ENCODE peak calls at places on chromosome X, in ten cellular contexts. L is suprapubic skin; W is fibroblast of lung; P is CD8-positive, alpha-beta T cell; U is mucosa of descending colon; Q is IMR-90; N is activated B cell treated with CpG ODN at 0.5 μM for 24 hours; A is left ventricle myocardium inferior; V is AG04450; H is OCI-LY7. R is an unnamed sample.

GRCh38 chrX:43224496-43224895 is 431.6 kb upstream of the MAOA start:
- DNase-seq in A (no peak), L (no peak), V (no peak), U (no peak), Q (no peak), P (no peak), W (no peak), N (no peak), H (no peak), R (no peak)

GRCh38 chrX:71253253-71254091 is 468 bp downstream of the ZMYM3 start:
- DNase-seq in L (no peak), H (peak), U (peak), V (no peak), A (peak), Q (peak), W (peak), P (no peak), N (peak), R (peak)

GRCh38 chrX:19388741-19389140 is 45.0 kb downstream of the PDHA1 start:
- DNase-seq in P (no peak), W (no peak), V (no peak), U (no peak), L (no peak), A (no peak), H (no peak), N (no peak), Q (no peak), R (no peak)

GRCh38 chrX:56733459-56734046 is 4.5 kb downstream of the NBDY start:
- DNase-seq in W (peak), U (peak), L (no peak), H (peak), N (no peak), Q (peak), V (peak), A (no peak), P (peak), R (peak)

GRCh38 chrX:11792461-11793421 is 34.7 kb downstream of the MSL3 start:
- DNase-seq in N (peak), Q (no peak), U (peak), P (peak), L (no peak), V (no peak), H (peak), A (no peak), W (no peak), R (no peak)

GRCh38 chrX:150405576-150405975 is 42.5 kb downstream of the MAMLD1 start:
- DNase-seq in V (no peak), Q (no peak), P (no peak), L (no peak), U (peak), A (no peak), H (no peak), W (no peak), N (no peak), R (no peak)

GRCh38 chrX:69362889-69363288 is 141.2 kb upstream of the NALF2 start:
- DNase-seq in N (no peak), W (peak), V (no peak), P (no peak), H (no peak), L (no peak), Q (no peak), U (peak), A (peak), R (no peak)

GRCh38 chrX:154732421-154733071 is 18.3 kb downstream of the GAB3 start:
- DNase-seq in H (no peak), Q (peak), P (no peak), U (no peak), L (no peak), W (no peak), A (no peak), N (no peak), V (no peak), R (no peak)

GRCh38 chrX:35251229-35251628 is 308.6 kb downstream of the FAM47B start:
- DNase-seq in N (no peak), P (no peak), Q (no peak), L (no peak), U (no peak), V (no peak), W (no peak), A (no peak), H (no peak), R (no peak)

GRCh38 chrX:77556276-77556675 is 109.1 kb downstream of the FGF16 start:
- DNase-seq in Q (no peak), V (no peak), A (no peak), H (no peak), U (no peak), P (no peak), N (no peak), W (no peak), L (no peak), R (no peak)

GRCh38 chrX:46376246-46376885 is 168.9 kb downstream of the ZNF674 start:
- DNase-seq in W (peak), P (no peak), U (peak), Q (peak), N (no peak), L (no peak), H (peak), V (peak), A (no peak), R (peak)

GRCh38 chrX:64352084-64352483 is 43.2 kb downstream of the MTMR8 start:
- DNase-seq in U (no peak), P (no peak), W (no peak), Q (no peak), H (no peak), V (no peak), N (no peak), A (no peak), L (no peak), R (no peak)

GRCh38 chrX:148661035-148661434 is 160.6 kb downstream of the AFF2 start:
- DNase-seq in P (no peak), N (no peak), Q (no peak), L (no peak), V (no peak), H (no peak), W (peak), U (no peak), A (no peak), R (no peak)

GRCh38 chrX:24298191-24298590 is 15.7 kb downstream of the SUPT20HL2 start:
- DNase-seq in L (no peak), V (no peak), U (no peak), Q (peak), W (no peak), P (no peak), H (no peak), N (no peak), A (no peak), R (peak)

GRCh38 chrX:8748855-8749254 is 16.9 kb upstream of the ANOS1 start:
- DNase-seq in P (no peak), V (no peak), U (peak), A (no peak), H (peak), L (no peak), N (no peak), Q (peak), W (peak), R (peak)

GRCh38 chrX:131985526-131986049 is 37.5 kb upstream of the STK26 start:
- DNase-seq in Q (no peak), L (no peak), A (no peak), P (no peak), H (no peak), W (no peak), U (no peak), N (no peak), V (no peak), R (peak)

DNA sequence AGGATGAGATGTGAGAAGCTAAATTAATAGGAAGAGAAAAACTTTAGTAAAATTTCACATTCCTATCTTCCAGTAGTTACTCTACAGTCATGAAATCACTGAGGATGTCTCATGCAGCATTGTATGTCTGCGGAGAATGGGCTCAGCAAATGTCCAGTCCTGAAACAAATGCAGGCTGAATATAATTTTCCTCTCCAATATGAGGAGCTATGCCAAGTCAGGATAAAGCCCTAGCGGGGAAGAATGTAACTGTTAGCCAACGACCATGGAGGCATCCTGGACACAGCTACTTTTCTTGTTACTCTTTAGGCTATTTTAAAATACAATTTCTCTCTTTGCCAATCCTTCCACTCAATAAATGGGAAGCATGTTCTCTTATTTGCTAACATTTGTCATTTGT is 127.7 kb downstream of the PRKX start:
- DNase-seq in H (no peak), L (no peak), A (no peak), W (no peak), U (no peak), P (no peak), Q (no peak), V (no peak), N (no peak), R (no peak)
- TF ChIP-seq CTCF in H (no peak), L (no peak), A (no peak), W (no peak), U (no peak), P (no peak), Q (no peak), V (no peak), N (no peak), R (no peak)

GRCh38 chrX:28701222-28701621 is 114.0 kb downstream of the IL1RAPL1 start:
- DNase-seq in W (no peak), A (no peak), V (no peak), H (no peak), Q (no peak), P (no peak), U (no peak), N (no peak), L (no peak), R (no peak)
- TF ChIP-seq CTCF in W (no peak), A (no peak), V (no peak), H (peak), Q (peak), P (no peak), U (no peak), N (no peak), L (no peak), R (no peak)

DNA sequence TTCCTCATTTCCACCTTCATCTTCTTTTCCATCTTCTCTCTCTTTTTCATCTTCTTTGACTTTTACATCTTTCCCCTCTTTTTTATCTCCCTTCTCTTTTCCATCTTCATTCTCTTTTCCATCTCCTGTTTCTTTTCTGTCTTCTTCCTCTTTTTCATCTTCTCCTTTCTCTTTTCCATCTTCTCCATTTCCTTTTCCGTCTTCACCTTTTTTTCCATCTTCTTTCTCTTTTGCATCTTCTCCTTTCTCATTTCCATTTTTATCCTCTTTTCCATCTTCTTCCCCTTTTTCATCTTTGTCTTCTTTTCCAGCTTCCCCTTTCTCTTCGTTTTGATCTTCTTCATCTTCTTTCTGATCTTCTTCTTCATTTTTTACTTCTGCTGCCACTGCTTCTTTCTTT is 87.0 kb downstream of the HMGN5 start:
- DNase-seq in V (no peak), Q (no peak), L (no peak), W (no peak), A (no peak), P (no peak), U (no peak), N (no peak), H (no peak), R (no peak)
- TF ChIP-seq CTCF in V (no peak), Q (no peak), L (no peak), W (no peak), A (no peak), P (peak), U (no peak), N (no peak), H (no peak), R (no peak)

GRCh38 chrX:75038925-75039324 is 113.7 kb upstream of the NEXMIF start:
- DNase-seq in P (no peak), L (no peak), Q (peak), N (no peak), W (peak), V (no peak), U (peak), H (peak), A (no peak), R (no peak)
- TF ChIP-seq CTCF in P (no peak), L (no peak), Q (peak), N (no peak), W (no peak), V (peak), U (no peak), H (peak), A (peak), R (no peak)

GRCh38 chrX:16112428-16112827 is 10.9 kb upstream of the GRPR start:
- DNase-seq in U (no peak), A (no peak), P (no peak), L (no peak), W (no peak), V (no peak), H (peak), N (no peak), Q (no peak), R (no peak)
- TF ChIP-seq CTCF in U (no peak), A (no peak), P (no peak), L (no peak), W (no peak), V (peak), H (peak), N (no peak), Q (peak), R (no peak)

R was measured in nephron progenitor cell.